ENCODE peak calls at places on chromosomes 1 and 21, in ten cellular contexts. C is neural progenitor cell; Z is tibial nerve; X is heart left ventricle; A is mesenchymal stem cell; I is neuronal stem cell; Y is PC-3; U is mammary epithelial cell; O is stomach; N is CD4-positive, alpha-beta memory T cell. E is an unnamed sample.

GRCh38 chr1:183023146-183023600 is at the start of gene LAMC1:
- DNase-seq in X (peak), I (peak), O (peak), Z (peak), A (peak), Y (peak), N (no peak), C (peak), U (peak), E (peak)

GRCh38 chr1:44485229-44485932 is 80.3 kb downstream of the RNF220 start:
- DNase-seq in C (no peak), I (no peak), U (peak), A (peak), N (no peak), X (no peak), Z (no peak), O (no peak), Y (peak), E (no peak)

GRCh38 chr1:228163004-228163753 is 2.4 kb upstream of the IBA57 start:
- DNase-seq in O (peak), Z (no peak), X (peak), U (peak), C (no peak), Y (no peak), N (no peak), I (no peak), A (no peak), E (peak)

GRCh38 chr1:94801919-94802546 is 18.1 kb upstream of the SLC44A3 start:
- DNase-seq in Y (peak), U (peak), N (no peak), A (peak), I (peak), X (no peak), C (peak), Z (no peak), O (no peak), E (peak)

GRCh38 chr1:151705146-151705545 is 11.5 kb downstream of the CELF3 start:
- DNase-seq in O (no peak), U (no peak), N (no peak), C (no peak), X (no peak), Y (no peak), I (no peak), A (no peak), Z (no peak), E (no peak)

GRCh38 chr1:167509587-167509986 is 8.7 kb downstream of the CD247 start:
- DNase-seq in I (no peak), X (no peak), C (no peak), Z (no peak), N (no peak), U (no peak), O (no peak), Y (no peak), A (no peak), E (no peak)

GRCh38 chr1:54331091-54331772 is 75.0 kb downstream of the SSBP3 start:
- DNase-seq in A (no peak), Z (no peak), N (no peak), Y (no peak), U (peak), X (peak), C (peak), I (no peak), O (no peak), E (no peak)

GRCh38 chr1:10773851-10774614 is 22.4 kb downstream of the CASZ1 start:
- DNase-seq in A (no peak), N (no peak), X (peak), U (no peak), Z (no peak), C (no peak), O (no peak), Y (no peak), I (no peak), E (no peak)

GRCh38 chr21:46109251-46110221 is 11.6 kb downstream of the COL6A2 start:
- DNase-seq in N (no peak), Y (no peak), X (peak), C (no peak), I (no peak), A (peak), O (peak), U (no peak), Z (no peak), E (peak)

GRCh38 chr1:169795687-169796086 is 980 bp upstream of the METTL18 start:
- DNase-seq in O (no peak), X (no peak), Z (no peak), Y (no peak), N (no peak), C (peak), I (no peak), U (peak), A (peak), E (no peak)

GRCh38 chr1:91884459-91885290 is 1.3 kb downstream of the TGFBR3 start:
- DNase-seq in O (peak), Z (no peak), I (peak), Y (peak), A (peak), C (peak), U (no peak), X (no peak), N (peak), E (peak)

DNA sequence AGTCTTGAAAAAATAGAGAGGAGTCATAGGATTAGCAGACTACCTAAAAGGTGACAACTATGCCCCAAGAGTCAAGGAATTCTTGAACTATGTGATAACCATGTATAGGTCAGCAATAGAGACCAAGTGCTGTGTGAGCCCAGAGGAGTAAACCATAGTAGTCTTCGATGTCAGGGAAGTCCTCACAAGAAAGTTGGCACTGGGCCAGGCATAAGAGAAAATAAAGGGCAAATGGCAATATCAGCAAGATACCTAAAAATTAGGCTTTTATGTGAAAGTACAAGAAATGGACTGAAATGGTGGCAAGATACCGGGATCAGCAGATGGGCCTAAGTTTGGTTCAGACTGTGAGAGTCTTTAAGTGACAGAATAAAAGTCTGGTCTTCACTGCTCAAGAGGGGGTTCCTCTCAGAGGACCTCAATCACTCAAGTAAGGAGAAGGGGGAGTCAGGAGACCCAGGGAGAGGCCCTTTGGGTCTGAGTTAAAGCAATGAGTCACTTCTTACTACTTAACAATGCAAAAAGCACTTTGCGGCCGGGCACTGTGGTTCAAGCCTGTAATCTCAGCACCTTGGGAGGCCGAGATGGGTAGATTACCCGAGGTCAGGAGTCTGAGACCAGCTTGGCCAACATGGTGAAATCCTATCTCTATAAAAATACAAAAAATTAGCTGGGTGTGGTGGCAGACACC is 95.0 kb downstream of the TEX35 start:
- DNase-seq in Z (no peak), X (no peak), I (no peak), U (no peak), C (no peak), O (no peak), A (no peak), N (no peak), Y (no peak), E (no peak)
- H3K4me3 ChIP-seq in Z (no peak), X (no peak), I (no peak), U (no peak), C (no peak), O (no peak), A (no peak), N (no peak), Y (no peak), E (no peak)

DNA sequence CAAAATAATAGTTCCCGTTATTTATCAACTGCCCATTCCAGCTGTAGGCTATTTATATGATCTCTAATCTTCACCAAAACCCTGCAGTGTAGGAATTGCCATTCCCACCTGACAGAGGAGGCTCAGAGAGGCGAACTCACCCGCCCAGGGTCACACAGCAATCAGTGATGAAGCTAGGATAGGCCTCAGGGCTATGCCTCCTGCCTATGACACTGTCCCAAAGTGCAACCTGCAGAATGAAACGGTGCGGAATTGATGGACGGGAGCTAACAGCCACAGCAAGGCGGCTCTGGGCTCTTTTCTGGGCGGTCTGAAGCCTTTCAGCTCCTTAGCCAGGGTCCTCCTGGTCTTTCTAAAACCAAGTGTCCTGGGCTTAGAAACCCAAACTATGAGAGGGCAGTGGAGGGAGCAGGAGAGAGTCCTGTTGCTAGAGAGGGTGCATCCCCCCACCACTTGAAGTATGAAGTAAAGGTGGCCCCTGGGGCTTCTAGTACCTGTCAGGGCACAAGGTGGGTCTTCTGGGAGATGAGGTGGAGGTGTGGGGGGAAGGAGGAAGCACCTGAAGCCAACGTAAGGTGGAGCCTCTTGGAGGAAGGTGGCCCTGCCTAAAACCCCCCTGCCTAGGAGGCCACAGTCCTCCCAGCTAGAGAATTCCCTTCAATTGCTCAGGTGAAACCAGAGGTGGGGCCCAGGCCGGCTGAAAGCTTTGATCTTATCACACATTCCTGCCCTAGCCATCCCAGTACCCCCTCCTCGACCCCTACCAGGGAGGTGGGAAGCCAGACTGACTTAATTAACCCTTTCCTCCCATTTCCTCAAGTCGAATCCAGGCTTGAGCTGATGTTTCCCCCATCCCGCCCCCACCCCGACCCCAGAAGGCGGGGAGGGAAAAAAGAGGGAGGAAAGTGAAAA is 14.8 kb downstream of the HSPG2 start:
- DNase-seq in U (no peak), X (no peak), C (no peak), A (no peak), N (no peak), I (no peak), O (no peak), Y (no peak), Z (no peak), E (no peak)
- H3K27ac ChIP-seq in U (no peak), X (peak), C (no peak), A (peak), N (no peak), I (no peak), O (peak), Y (no peak), Z (peak), E (peak)

DNA sequence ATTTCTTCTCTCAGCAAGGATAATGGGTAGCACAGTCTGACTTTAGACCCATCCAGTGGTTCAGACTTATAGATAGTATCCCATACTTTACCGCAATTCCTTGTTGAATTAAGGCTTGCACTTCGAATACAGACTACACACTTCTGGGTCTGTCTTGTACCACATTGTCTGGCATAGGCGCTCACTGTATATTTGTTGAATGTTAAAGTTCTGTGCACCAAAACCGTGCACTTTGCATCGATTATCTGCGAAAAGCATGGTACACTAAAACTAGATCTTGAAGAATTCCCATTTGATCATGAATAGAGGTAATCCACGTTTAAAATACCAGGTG is 556 bp upstream of the RYR2 start:
- DNase-seq in X (no peak), U (no peak), O (no peak), Y (no peak), I (no peak), C (no peak), N (no peak), Z (no peak), A (no peak), E (no peak)
- H3K4me3 ChIP-seq in X (peak), U (no peak), O (peak), Y (no peak), I (no peak), C (peak), N (no peak), Z (no peak), A (no peak), E (no peak)

DNA sequence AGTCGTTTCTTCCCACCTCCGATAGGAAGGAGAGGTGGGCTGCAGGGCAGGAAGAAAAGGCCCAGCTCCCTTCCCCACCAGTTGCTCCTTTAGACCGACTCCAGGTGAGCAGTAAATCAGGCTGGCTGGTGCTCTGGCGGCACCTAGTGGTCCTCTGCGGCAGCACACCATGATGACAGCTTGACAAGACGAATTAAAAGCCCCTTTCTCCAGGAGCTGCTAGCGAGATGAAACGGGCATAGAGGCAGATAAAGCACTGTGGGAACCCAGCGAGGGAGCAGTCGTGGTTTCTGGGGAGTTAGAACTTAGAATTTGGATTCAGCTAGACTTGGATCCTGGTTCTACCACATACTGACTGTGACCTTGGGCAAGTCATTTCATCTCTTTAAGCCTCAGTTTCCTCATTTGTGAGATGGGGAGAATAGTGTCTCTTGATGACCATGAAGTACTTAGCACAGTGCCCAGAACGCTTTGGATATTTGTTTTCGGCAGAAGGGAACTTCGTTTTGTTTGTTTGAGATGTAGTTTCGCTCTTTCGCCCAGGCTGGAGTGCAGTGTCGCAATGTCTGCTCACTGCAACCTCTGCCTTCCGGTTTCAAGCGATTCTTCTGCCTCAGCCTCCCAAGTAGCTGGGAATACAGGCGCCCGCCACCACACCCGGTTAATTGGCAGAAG is 21.8 kb upstream of the COL9A2 start:
- DNase-seq in I (peak), U (peak), A (peak), Z (peak), C (peak), Y (peak), N (peak), O (peak), X (peak), E (peak)
- H3K27ac ChIP-seq in I (no peak), U (no peak), A (no peak), Z (no peak), C (no peak), Y (no peak), N (no peak), O (peak), X (no peak), E (peak)

GRCh38 chr1:41875487-41875886 is 43.2 kb downstream of the HIVEP3 start:
- DNase-seq in Z (no peak), Y (no peak), O (no peak), N (no peak), C (no peak), U (no peak), A (no peak), X (no peak), I (no peak), E (no peak)

GRCh38 chr1:41878911-41879310 is 39.8 kb downstream of the HIVEP3 start:
- DNase-seq in U (no peak), A (no peak), X (no peak), C (no peak), N (no peak), O (no peak), Z (no peak), I (no peak), Y (no peak), E (no peak)

GRCh38 chr1:41878495-41878894 is 40.2 kb downstream of the HIVEP3 start:
- DNase-seq in X (no peak), N (no peak), C (no peak), A (no peak), Y (peak), O (no peak), Z (no peak), I (no peak), U (no peak), E (no peak)

GRCh38 chr1:41874903-41875411 is 43.8 kb downstream of the HIVEP3 start:
- DNase-seq in I (no peak), Z (no peak), N (no peak), X (no peak), C (peak), O (no peak), A (no peak), Y (no peak), U (no peak), E (no peak)

GRCh38 chr1:41876533-41877445 is 41.9 kb downstream of the HIVEP3 start:
- DNase-seq in U (no peak), C (peak), I (no peak), N (no peak), O (no peak), Z (no peak), A (peak), Y (no peak), X (no peak), E (no peak)
- H3K4me3 ChIP-seq in U (no peak), C (no peak), I (no peak), N (no peak), O (no peak), Z (no peak), A (no peak), Y (no peak), X (no peak), E (no peak)

E was measured in body of pancreas.